ENCODE peak calls at places on chromosomes 7 and 10, in ten cellular contexts. One of them, this sample, is unnamed.

GRCh38 chr7:55794527-55794926 is 68.0 kb downstream of the SEPTIN14 start:
- DNase-seq in uterus: no peak
- DNase-seq in H1: no peak
- DNase-seq in endothelial cell of umbilical vein: no peak
- DNase-seq in stomach: no peak
- DNase-seq in lower leg skin: no peak
- DNase-seq in body of pancreas: no peak
- DNase-seq in ovary: no peak
- DNase-seq in A549: peak; percentile 7
- DNase-seq in HepG2: no peak
- DNase-seq in this sample: no peak

GRCh38 chr7:116443101-116443523 is 56.4 kb upstream of the CAV2 start:
- DNase-seq in uterus: no peak
- DNase-seq in H1: no peak
- DNase-seq in endothelial cell of umbilical vein: peak; percentile 91
- DNase-seq in stomach: no peak
- DNase-seq in lower leg skin: no peak
- DNase-seq in body of pancreas: no peak
- DNase-seq in ovary: no peak
- DNase-seq in A549: peak; percentile 93
- DNase-seq in HepG2: peak; percentile 6
- DNase-seq in this sample: peak; percentile 42

GRCh38 chr7:23308754-23309153 is 9.6 kb downstream of the MALSU1 start:
- DNase-seq in uterus: no peak
- DNase-seq in H1: no peak
- DNase-seq in endothelial cell of umbilical vein: no peak
- DNase-seq in stomach: no peak
- DNase-seq in lower leg skin: no peak
- DNase-seq in body of pancreas: no peak
- DNase-seq in ovary: no peak
- DNase-seq in A549: no peak
- DNase-seq in HepG2: no peak
- DNase-seq in this sample: no peak

GRCh38 chr7:38580485-38580884 is 50.7 kb downstream of the AMPH start:
- DNase-seq in uterus: no peak
- DNase-seq in H1: no peak
- DNase-seq in endothelial cell of umbilical vein: no peak
- DNase-seq in stomach: no peak
- DNase-seq in lower leg skin: no peak
- DNase-seq in body of pancreas: no peak
- DNase-seq in ovary: no peak
- DNase-seq in A549: no peak
- DNase-seq in HepG2: no peak
- DNase-seq in this sample: no peak

GRCh38 chr10:90871279-90871760 is 454 bp upstream of the RPP30 start:
- DNase-seq in uterus: peak; percentile 22
- DNase-seq in H1: peak; percentile 57
- DNase-seq in endothelial cell of umbilical vein: peak; percentile 90
- DNase-seq in stomach: no peak
- DNase-seq in lower leg skin: no peak
- DNase-seq in body of pancreas: no peak
- DNase-seq in ovary: peak; percentile 25
- DNase-seq in A549: peak; percentile 89
- DNase-seq in HepG2: peak; percentile 64
- DNase-seq in this sample: peak; percentile 44

GRCh38 chr10:86693721-86694369 is 25.5 kb downstream of the LDB3 start:
- DNase-seq in uterus: peak; percentile 69
- DNase-seq in H1: peak; percentile 74
- DNase-seq in endothelial cell of umbilical vein: peak; percentile 41
- DNase-seq in stomach: peak; percentile 63
- DNase-seq in lower leg skin: peak; percentile 54
- DNase-seq in body of pancreas: peak; percentile 37
- DNase-seq in ovary: peak; percentile 79
- DNase-seq in A549: peak; percentile 28
- DNase-seq in HepG2: peak; percentile 19
- DNase-seq in this sample: no peak

GRCh38 chr7:142908921-142909870 is 23.7 kb upstream of the TRPV6 start:
- DNase-seq in uterus: no peak
- DNase-seq in H1: no peak
- DNase-seq in endothelial cell of umbilical vein: no peak
- DNase-seq in stomach: peak; percentile 35
- DNase-seq in lower leg skin: no peak
- DNase-seq in body of pancreas: peak; percentile 44
- DNase-seq in ovary: no peak
- DNase-seq in A549: peak; percentile 31
- DNase-seq in HepG2: no peak
- DNase-seq in this sample: no peak

GRCh38 chr7:73799282-73800141 is 29.4 kb upstream of the CLDN3 start:
- DNase-seq in uterus: no peak
- DNase-seq in H1: peak; percentile 39
- DNase-seq in endothelial cell of umbilical vein: no peak
- DNase-seq in stomach: no peak
- DNase-seq in lower leg skin: no peak
- DNase-seq in body of pancreas: no peak
- DNase-seq in ovary: no peak
- DNase-seq in A549: peak; percentile 24
- DNase-seq in HepG2: peak; percentile 34
- DNase-seq in this sample: no peak

GRCh38 chr10:72260588-72261322 is 13.0 kb upstream of the DDIT4 start:
- DNase-seq in uterus: peak; percentile 91
- DNase-seq in H1: peak; percentile 96
- DNase-seq in endothelial cell of umbilical vein: peak; percentile 55
- DNase-seq in stomach: peak; percentile 83
- DNase-seq in lower leg skin: peak; percentile 82
- DNase-seq in body of pancreas: peak; percentile 65
- DNase-seq in ovary: peak; percentile 95
- DNase-seq in A549: peak; percentile 99
- DNase-seq in HepG2: peak; percentile 88
- DNase-seq in this sample: peak; percentile 92

GRCh38 chr10:30227481-30227880 is 121.6 kb downstream of the MTPAP start:
- DNase-seq in uterus: no peak
- DNase-seq in H1: no peak
- DNase-seq in endothelial cell of umbilical vein: no peak
- DNase-seq in stomach: no peak
- DNase-seq in lower leg skin: no peak
- DNase-seq in body of pancreas: no peak
- DNase-seq in ovary: no peak
- DNase-seq in A549: no peak
- DNase-seq in HepG2: no peak
- DNase-seq in this sample: no peak

GRCh38 chr7:47338031-47338430 is 243.9 kb downstream of the TNS3 start:
- DNase-seq in uterus: no peak
- DNase-seq in H1: no peak
- DNase-seq in endothelial cell of umbilical vein: no peak
- DNase-seq in stomach: no peak
- DNase-seq in lower leg skin: no peak
- DNase-seq in body of pancreas: no peak
- DNase-seq in ovary: no peak
- DNase-seq in A549: no peak
- DNase-seq in HepG2: no peak
- DNase-seq in this sample: no peak
- TF ChIP-seq POLR2A in uterus: no peak
- TF ChIP-seq POLR2A in H1: no peak
- TF ChIP-seq POLR2A in endothelial cell of umbilical vein: no peak
- TF ChIP-seq POLR2A in stomach: no peak
- TF ChIP-seq POLR2A in lower leg skin: no peak
- TF ChIP-seq POLR2A in body of pancreas: no peak
- TF ChIP-seq POLR2A in ovary: no peak
- TF ChIP-seq POLR2A in A549: no peak
- TF ChIP-seq POLR2A in HepG2: no peak
- TF ChIP-seq POLR2A in this sample: no peak

GRCh38 chr7:149195180-149196150 is at the start of gene ZNF282:
- DNase-seq in uterus: peak; percentile 83
- DNase-seq in H1: peak; percentile 91
- DNase-seq in endothelial cell of umbilical vein: peak; percentile 91
- DNase-seq in stomach: peak; percentile 92
- DNase-seq in lower leg skin: peak; percentile 84
- DNase-seq in body of pancreas: peak; percentile 91
- DNase-seq in ovary: peak; percentile 89
- DNase-seq in A549: peak; percentile 92
- DNase-seq in HepG2: peak; percentile 85
- DNase-seq in this sample: peak; percentile 96
- TF ChIP-seq POLR2A in uterus: peak; percentile 54
- TF ChIP-seq POLR2A in H1: peak; percentile 87
- TF ChIP-seq POLR2A in endothelial cell of umbilical vein: peak; percentile 90
- TF ChIP-seq POLR2A in stomach: no peak
- TF ChIP-seq POLR2A in lower leg skin: no peak
- TF ChIP-seq POLR2A in body of pancreas: peak; percentile 74
- TF ChIP-seq POLR2A in ovary: no peak
- TF ChIP-seq POLR2A in A549: peak; percentile 57
- TF ChIP-seq POLR2A in HepG2: peak; percentile 77
- TF ChIP-seq POLR2A in this sample: peak; percentile 75

GRCh38 chr7:120986665-120987064 is 1.8 kb upstream of the CPED1 start:
- DNase-seq in uterus: no peak
- DNase-seq in H1: no peak
- DNase-seq in endothelial cell of umbilical vein: no peak
- DNase-seq in stomach: no peak
- DNase-seq in lower leg skin: no peak
- DNase-seq in body of pancreas: no peak
- DNase-seq in ovary: no peak
- DNase-seq in A549: no peak
- DNase-seq in HepG2: no peak
- DNase-seq in this sample: no peak

GRCh38 chr7:120987280-120987679 is 1.2 kb upstream of the CPED1 start:
- DNase-seq in uterus: no peak
- DNase-seq in H1: no peak
- DNase-seq in endothelial cell of umbilical vein: no peak
- DNase-seq in stomach: no peak
- DNase-seq in lower leg skin: no peak
- DNase-seq in body of pancreas: no peak
- DNase-seq in ovary: no peak
- DNase-seq in A549: no peak
- DNase-seq in HepG2: no peak
- DNase-seq in this sample: no peak

GRCh38 chr7:120989571-120990220 is 1.2 kb downstream of the CPED1 start:
- DNase-seq in uterus: peak; percentile 29
- DNase-seq in H1: no peak
- DNase-seq in endothelial cell of umbilical vein: no peak
- DNase-seq in stomach: no peak
- DNase-seq in lower leg skin: no peak
- DNase-seq in body of pancreas: no peak
- DNase-seq in ovary: peak; percentile 48
- DNase-seq in A549: no peak
- DNase-seq in HepG2: no peak
- DNase-seq in this sample: no peak

GRCh38 chr7:120988591-120989299 is at the start of gene CPED1:
- DNase-seq in uterus: peak; percentile 74
- DNase-seq in H1: peak; percentile 72
- DNase-seq in endothelial cell of umbilical vein: peak; percentile 71
- DNase-seq in stomach: peak; percentile 60
- DNase-seq in lower leg skin: peak; percentile 70
- DNase-seq in body of pancreas: peak; percentile 46
- DNase-seq in ovary: peak; percentile 80
- DNase-seq in A549: peak; percentile 8
- DNase-seq in HepG2: peak; percentile 20
- DNase-seq in this sample: peak; percentile 61

GRCh38 chr7:120987683-120988590 is 574 bp upstream of the CPED1 start:
- DNase-seq in uterus: peak; percentile 89
- DNase-seq in H1: peak; percentile 90
- DNase-seq in endothelial cell of umbilical vein: peak; percentile 89
- DNase-seq in stomach: peak; percentile 86
- DNase-seq in lower leg skin: peak; percentile 89
- DNase-seq in body of pancreas: peak; percentile 85
- DNase-seq in ovary: peak; percentile 91
- DNase-seq in A549: peak; percentile 80
- DNase-seq in HepG2: peak; percentile 73
- DNase-seq in this sample: peak; percentile 50
- TF ChIP-seq POLR2A in uterus: peak; percentile 20
- TF ChIP-seq POLR2A in H1: no peak
- TF ChIP-seq POLR2A in endothelial cell of umbilical vein: no peak
- TF ChIP-seq POLR2A in stomach: no peak
- TF ChIP-seq POLR2A in lower leg skin: no peak
- TF ChIP-seq POLR2A in body of pancreas: no peak
- TF ChIP-seq POLR2A in ovary: no peak
- TF ChIP-seq POLR2A in A549: no peak
- TF ChIP-seq POLR2A in HepG2: no peak
- TF ChIP-seq POLR2A in this sample: no peak

GRCh38 chr7:130069978-130070899 is at the start of gene KLHDC10:
- DNase-seq in uterus: peak; percentile 97
- DNase-seq in H1: peak; percentile 95
- DNase-seq in endothelial cell of umbilical vein: peak; percentile 99
- DNase-seq in stomach: peak; percentile 99
- DNase-seq in lower leg skin: peak; percentile 97
- DNase-seq in body of pancreas: peak; percentile 96
- DNase-seq in ovary: peak; percentile 96
- DNase-seq in A549: peak; percentile 99
- DNase-seq in HepG2: peak; percentile 97
- DNase-seq in this sample: peak; percentile 81
- TF ChIP-seq POLR2A in uterus: peak; percentile 52
- TF ChIP-seq POLR2A in H1: peak; percentile 79
- TF ChIP-seq POLR2A in endothelial cell of umbilical vein: peak; percentile 76
- TF ChIP-seq POLR2A in stomach: no peak
- TF ChIP-seq POLR2A in lower leg skin: no peak
- TF ChIP-seq POLR2A in body of pancreas: peak; percentile 74
- TF ChIP-seq POLR2A in ovary: no peak
- TF ChIP-seq POLR2A in A549: peak; percentile 50
- TF ChIP-seq POLR2A in HepG2: peak; percentile 39
- TF ChIP-seq POLR2A in this sample: peak; percentile 63